ENCODE peak calls at places on chromosomes 7 and 10, in five cellular contexts. One of them, this sample, is unnamed.

GRCh38 chr7:140672382-140673062 is at the start of gene ADCK2:
- DNase-seq in fibroblast of lung: no peak
- DNase-seq in suprapubic skin: no peak
- DNase-seq in glutamatergic neuron: peak
- DNase-seq in B cell: peak
- DNase-seq in this sample: no peak

GRCh38 chr7:44547536-44548221 is 6.5 kb upstream of the NPC1L1 start:
- DNase-seq in fibroblast of lung: peak
- DNase-seq in suprapubic skin: no peak
- DNase-seq in glutamatergic neuron: no peak
- DNase-seq in B cell: no peak
- DNase-seq in this sample: no peak

GRCh38 chr7:17709127-17709526 is 231.2 kb downstream of the SNX13 start:
- DNase-seq in fibroblast of lung: no peak
- DNase-seq in suprapubic skin: no peak
- DNase-seq in glutamatergic neuron: no peak
- DNase-seq in B cell: no peak
- DNase-seq in this sample: no peak

GRCh38 chr10:50394832-50395231 is 143.5 kb upstream of the ASAH2 start:
- DNase-seq in fibroblast of lung: no peak
- DNase-seq in suprapubic skin: no peak
- DNase-seq in glutamatergic neuron: no peak
- DNase-seq in B cell: no peak
- DNase-seq in this sample: no peak

GRCh38 chr7:151665363-151665762 is 145.7 kb upstream of the RHEB start:
- DNase-seq in fibroblast of lung: peak
- DNase-seq in suprapubic skin: peak
- DNase-seq in glutamatergic neuron: no peak
- DNase-seq in B cell: no peak
- DNase-seq in this sample: no peak

GRCh38 chr7:142319970-142320369 is 62.1 kb upstream of the PRSS58 start:
- DNase-seq in fibroblast of lung: no peak
- DNase-seq in suprapubic skin: no peak
- DNase-seq in glutamatergic neuron: peak
- DNase-seq in B cell: no peak
- DNase-seq in this sample: no peak

GRCh38 chr10:80203835-80204148 is 1.5 kb downstream of the ANXA11 start:
- DNase-seq in fibroblast of lung: no peak
- DNase-seq in suprapubic skin: no peak
- DNase-seq in glutamatergic neuron: no peak
- DNase-seq in B cell: no peak
- DNase-seq in this sample: no peak

GRCh38 chr7:54697659-54698186 is 61.3 kb downstream of the SEC61G start:
- DNase-seq in fibroblast of lung: no peak
- DNase-seq in suprapubic skin: no peak
- DNase-seq in glutamatergic neuron: no peak
- DNase-seq in B cell: no peak
- DNase-seq in this sample: no peak

GRCh38 chr10:87622290-87623004 is 37.2 kb upstream of the PAPSS2 start:
- DNase-seq in fibroblast of lung: no peak
- DNase-seq in suprapubic skin: no peak
- DNase-seq in glutamatergic neuron: no peak
- DNase-seq in B cell: no peak
- DNase-seq in this sample: no peak

GRCh38 chr10:59513558-59513957 is 151.2 kb upstream of the FAM13C start:
- DNase-seq in fibroblast of lung: peak
- DNase-seq in suprapubic skin: no peak
- DNase-seq in glutamatergic neuron: no peak
- DNase-seq in B cell: no peak
- DNase-seq in this sample: no peak

GRCh38 chr7:19144661-19145428 is at the start of gene FERD3L:
- DNase-seq in fibroblast of lung: no peak
- DNase-seq in suprapubic skin: no peak
- DNase-seq in glutamatergic neuron: peak
- DNase-seq in B cell: no peak
- DNase-seq in this sample: no peak

GRCh38 chr7:93949468-93949867 is 27.9 kb downstream of the GNG11 start:
- DNase-seq in fibroblast of lung: peak
- DNase-seq in suprapubic skin: no peak
- DNase-seq in glutamatergic neuron: no peak
- DNase-seq in B cell: no peak
- DNase-seq in this sample: no peak

GRCh38 chr7:11914645-11915044 is 82.6 kb upstream of the THSD7A start:
- DNase-seq in fibroblast of lung: no peak
- DNase-seq in suprapubic skin: no peak
- DNase-seq in glutamatergic neuron: no peak
- DNase-seq in B cell: no peak
- DNase-seq in this sample: no peak

GRCh38 chr10:70212879-70213278 is 20.4 kb downstream of the PPA1 start:
- DNase-seq in fibroblast of lung: peak
- DNase-seq in suprapubic skin: no peak
- DNase-seq in glutamatergic neuron: no peak
- DNase-seq in B cell: no peak
- DNase-seq in this sample: no peak

GRCh38 chr10:52653510-52653909 is 119.1 kb downstream of the MBL2 start:
- DNase-seq in fibroblast of lung: peak
- DNase-seq in suprapubic skin: no peak
- DNase-seq in glutamatergic neuron: no peak
- DNase-seq in B cell: no peak
- DNase-seq in this sample: no peak

GRCh38 chr7:104124469-104124868 is 83.3 kb downstream of the ORC5 start:
- DNase-seq in fibroblast of lung: no peak
- DNase-seq in suprapubic skin: no peak
- DNase-seq in glutamatergic neuron: no peak
- DNase-seq in B cell: no peak
- DNase-seq in this sample: no peak

GRCh38 chr10:63758080-63758479 is 236.9 kb downstream of the REEP3 start:
- DNase-seq in fibroblast of lung: peak
- DNase-seq in suprapubic skin: no peak
- DNase-seq in glutamatergic neuron: no peak
- DNase-seq in B cell: no peak
- DNase-seq in this sample: no peak

GRCh38 chr10:100020161-100020882 is 10.6 kb upstream of the DNMBP start:
- DNase-seq in fibroblast of lung: no peak
- DNase-seq in suprapubic skin: no peak
- DNase-seq in glutamatergic neuron: no peak
- DNase-seq in B cell: peak
- DNase-seq in this sample: no peak

GRCh38 chr10:132844069-132844809 is 58.3 kb upstream of the NKX6-2 start:
- DNase-seq in fibroblast of lung: no peak
- DNase-seq in suprapubic skin: peak
- DNase-seq in glutamatergic neuron: no peak
- DNase-seq in B cell: no peak
- DNase-seq in this sample: peak

GRCh38 chr10:100340948-100341847 is 5.8 kb upstream of the SCD start:
- DNase-seq in fibroblast of lung: peak
- DNase-seq in suprapubic skin: no peak
- DNase-seq in glutamatergic neuron: peak
- DNase-seq in B cell: no peak
- DNase-seq in this sample: no peak

GRCh38 chr7:108166687-108167086 is 36.5 kb upstream of the LAMB4 start:
- DNase-seq in fibroblast of lung: no peak
- DNase-seq in suprapubic skin: no peak
- DNase-seq in glutamatergic neuron: no peak
- DNase-seq in B cell: no peak
- DNase-seq in this sample: no peak

GRCh38 chr10:132544744-132545658 is 7.4 kb downstream of the INPP5A start:
- DNase-seq in fibroblast of lung: no peak
- DNase-seq in suprapubic skin: no peak
- DNase-seq in glutamatergic neuron: no peak
- DNase-seq in B cell: peak
- DNase-seq in this sample: no peak

GRCh38 chr7:22884911-22885823 is 62.5 kb upstream of the TOMM7 start:
- DNase-seq in fibroblast of lung: no peak
- DNase-seq in suprapubic skin: no peak
- DNase-seq in glutamatergic neuron: no peak
- DNase-seq in B cell: no peak
- DNase-seq in this sample: no peak

GRCh38 chr7:106290319-106290718 is 5.5 kb upstream of the NAMPT start:
- DNase-seq in fibroblast of lung: no peak
- DNase-seq in suprapubic skin: no peak
- DNase-seq in glutamatergic neuron: no peak
- DNase-seq in B cell: no peak
- DNase-seq in this sample: no peak

GRCh38 chr7:2661602-2662272 is 26.3 kb upstream of the AMZ1 start:
- DNase-seq in fibroblast of lung: no peak
- DNase-seq in suprapubic skin: no peak
- DNase-seq in glutamatergic neuron: peak
- DNase-seq in B cell: no peak
- DNase-seq in this sample: no peak
- TF ChIP-seq CTCF in fibroblast of lung: no peak
- TF ChIP-seq CTCF in suprapubic skin: no peak
- TF ChIP-seq CTCF in glutamatergic neuron: no peak
- TF ChIP-seq CTCF in B cell: no peak
- TF ChIP-seq CTCF in this sample: no peak

GRCh38 chr10:121928528-121928884 is 675 bp upstream of the ATE1 start:
- DNase-seq in fibroblast of lung: peak
- DNase-seq in suprapubic skin: no peak
- DNase-seq in glutamatergic neuron: no peak
- DNase-seq in B cell: no peak
- DNase-seq in this sample: no peak

GRCh38 chr10:121926157-121926556 is 1.7 kb downstream of the ATE1 start:
- DNase-seq in fibroblast of lung: no peak
- DNase-seq in suprapubic skin: no peak
- DNase-seq in glutamatergic neuron: no peak
- DNase-seq in B cell: no peak
- DNase-seq in this sample: no peak

GRCh38 chr10:121926669-121927360 is 1.0 kb downstream of the ATE1 start:
- DNase-seq in fibroblast of lung: peak
- DNase-seq in suprapubic skin: no peak
- DNase-seq in glutamatergic neuron: no peak
- DNase-seq in B cell: no peak
- DNase-seq in this sample: no peak

GRCh38 chr10:121927361-121927840 is 430 bp downstream of the ATE1 start:
- DNase-seq in fibroblast of lung: peak
- DNase-seq in suprapubic skin: peak
- DNase-seq in glutamatergic neuron: peak
- DNase-seq in B cell: no peak
- DNase-seq in this sample: no peak

DNA sequence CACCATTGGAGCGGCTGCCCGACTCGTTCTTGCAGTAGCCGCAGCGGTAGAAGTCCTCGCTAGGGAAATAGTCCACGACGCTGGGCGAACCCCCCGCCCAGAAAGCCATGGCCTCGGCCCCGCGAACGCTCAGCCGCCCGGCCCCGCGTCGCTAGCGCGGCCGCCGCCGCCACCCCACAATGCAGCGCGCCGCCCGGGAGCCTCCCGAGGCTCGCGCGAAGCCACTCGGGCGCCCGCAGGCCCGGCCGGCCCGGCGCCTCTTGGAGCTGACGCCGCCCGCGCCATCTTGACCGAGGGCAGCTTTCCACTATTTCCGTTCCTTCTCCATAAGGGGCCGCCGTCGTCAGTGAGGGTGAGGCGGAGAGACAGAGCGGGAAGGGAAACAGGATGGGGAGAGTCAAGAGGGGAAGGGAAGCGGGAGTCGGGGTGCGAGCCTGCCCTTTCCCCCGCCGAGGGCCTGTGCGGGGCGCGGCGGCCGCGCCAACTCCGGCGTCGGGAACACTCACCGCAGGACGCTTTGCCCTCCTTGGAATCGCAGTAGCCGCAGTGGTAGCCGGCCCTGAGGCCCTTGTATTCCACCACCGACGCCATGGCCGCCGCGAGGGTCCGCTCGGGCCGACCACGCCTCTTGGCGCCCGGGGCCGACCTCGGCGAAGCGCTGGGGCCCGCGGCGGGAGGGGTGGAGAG is at the start of gene ATE1:
- DNase-seq in fibroblast of lung: peak
- DNase-seq in suprapubic skin: peak
- DNase-seq in glutamatergic neuron: peak
- DNase-seq in B cell: peak
- DNase-seq in this sample: peak
- TF ChIP-seq CTCF in fibroblast of lung: no peak
- TF ChIP-seq CTCF in suprapubic skin: no peak
- TF ChIP-seq CTCF in glutamatergic neuron: no peak
- TF ChIP-seq CTCF in B cell: no peak
- TF ChIP-seq CTCF in this sample: no peak

GRCh38 chr7:102287082-102287464 is 405 bp downstream of the SH2B2 start:
- DNase-seq in fibroblast of lung: no peak
- DNase-seq in suprapubic skin: no peak
- DNase-seq in glutamatergic neuron: no peak
- DNase-seq in B cell: no peak
- DNase-seq in this sample: no peak

GRCh38 chr7:102286237-102287081 is at the start of gene SH2B2:
- DNase-seq in fibroblast of lung: peak
- DNase-seq in suprapubic skin: peak
- DNase-seq in glutamatergic neuron: peak
- DNase-seq in B cell: peak
- DNase-seq in this sample: peak

GRCh38 chr7:102287465-102288146 is 938 bp downstream of the SH2B2 start:
- DNase-seq in fibroblast of lung: peak
- DNase-seq in suprapubic skin: no peak
- DNase-seq in glutamatergic neuron: no peak
- DNase-seq in B cell: peak
- DNase-seq in this sample: no peak

GRCh38 chr7:102289051-102289450 is 2.4 kb downstream of the SH2B2 start:
- DNase-seq in fibroblast of lung: no peak
- DNase-seq in suprapubic skin: no peak
- DNase-seq in glutamatergic neuron: no peak
- DNase-seq in B cell: peak
- DNase-seq in this sample: no peak

GRCh38 chr7:102288285-102288930 is 1.7 kb downstream of the SH2B2 start:
- DNase-seq in fibroblast of lung: no peak
- DNase-seq in suprapubic skin: no peak
- DNase-seq in glutamatergic neuron: no peak
- DNase-seq in B cell: no peak
- DNase-seq in this sample: no peak
- TF ChIP-seq CTCF in fibroblast of lung: no peak
- TF ChIP-seq CTCF in suprapubic skin: no peak
- TF ChIP-seq CTCF in glutamatergic neuron: no peak
- TF ChIP-seq CTCF in B cell: no peak
- TF ChIP-seq CTCF in this sample: no peak

DNA sequence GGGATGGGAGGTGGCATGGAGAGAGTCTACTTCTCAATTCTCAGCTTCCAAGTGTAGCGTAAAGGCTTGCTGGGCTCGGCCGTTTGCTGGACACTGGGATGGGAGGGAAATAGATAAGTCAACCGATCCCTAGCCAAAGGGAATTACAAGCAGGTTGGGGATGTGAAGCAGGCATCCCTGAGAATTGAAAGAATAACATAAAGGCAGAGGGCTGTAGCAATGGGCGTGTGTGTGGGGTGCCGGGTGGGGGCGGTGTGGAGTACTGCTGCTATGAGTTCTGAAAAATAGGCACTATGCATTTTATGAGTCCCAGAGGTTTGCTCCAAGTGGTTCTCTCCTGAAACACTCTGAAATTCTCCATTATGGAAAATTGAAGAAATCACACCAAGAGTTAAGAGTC is 65.3 kb downstream of the ADRA2A start:
- DNase-seq in fibroblast of lung: no peak
- DNase-seq in suprapubic skin: no peak
- DNase-seq in glutamatergic neuron: no peak
- DNase-seq in B cell: no peak
- DNase-seq in this sample: no peak
- TF ChIP-seq CTCF in fibroblast of lung: no peak
- TF ChIP-seq CTCF in suprapubic skin: no peak
- TF ChIP-seq CTCF in glutamatergic neuron: no peak
- TF ChIP-seq CTCF in B cell: no peak
- TF ChIP-seq CTCF in this sample: no peak

GRCh38 chr10:12195603-12196506 is at the start of the genes CDC123 and NUDT5:
- DNase-seq in fibroblast of lung: peak
- DNase-seq in suprapubic skin: peak
- DNase-seq in glutamatergic neuron: peak
- DNase-seq in B cell: peak
- DNase-seq in this sample: peak
- TF ChIP-seq CTCF in fibroblast of lung: no peak
- TF ChIP-seq CTCF in suprapubic skin: no peak
- TF ChIP-seq CTCF in glutamatergic neuron: no peak
- TF ChIP-seq CTCF in B cell: no peak
- TF ChIP-seq CTCF in this sample: no peak

GRCh38 chr10:114157912-114158311 is 16.1 kb downstream of the CCDC186 start:
- DNase-seq in fibroblast of lung: no peak
- DNase-seq in suprapubic skin: no peak
- DNase-seq in glutamatergic neuron: no peak
- DNase-seq in B cell: no peak
- DNase-seq in this sample: no peak
- TF ChIP-seq CTCF in fibroblast of lung: no peak
- TF ChIP-seq CTCF in suprapubic skin: no peak
- TF ChIP-seq CTCF in glutamatergic neuron: no peak
- TF ChIP-seq CTCF in B cell: no peak
- TF ChIP-seq CTCF in this sample: no peak